ENCODE peak calls at places on chromosome 7, in five cellular contexts. Z is NCI-H1092; S is transverse colon; X is NCI-H2107; Y is activated CD8-positive, alpha-beta T cell treated with anti-CD3 and anti-CD28 coated beads for 36 hours. P is an unnamed sample.

GRCh38 chr7:24820730-24821044 is 63.4 kb upstream of the GSDME start:
- DNase-seq in Z (peak), X (no peak), S (no peak), Y (no peak), P (no peak)

GRCh38 chr7:138890782-138891445 is 90.3 kb downstream of the KIAA1549 start:
- DNase-seq in Z (peak), Y (no peak), X (no peak), S (no peak), P (no peak)

GRCh38 chr7:44216019-44216418 is 15.2 kb downstream of the YKT6 start:
- DNase-seq in Y (no peak), Z (peak), X (peak), S (no peak), P (no peak)

GRCh38 chr7:139582130-139582650 is 58.7 kb downstream of the CLEC2L start:
- DNase-seq in S (no peak), Z (no peak), Y (no peak), X (no peak), P (no peak)

GRCh38 chr7:2641406-2642393 is 9.9 kb downstream of the TTYH3 start:
- DNase-seq in X (peak), Z (no peak), S (peak), Y (no peak), P (peak)

GRCh38 chr7:105654994-105655900 is 74.0 kb upstream of the EFCAB10 start:
- DNase-seq in Z (peak), S (peak), Y (no peak), X (no peak), P (no peak)

GRCh38 chr7:7562736-7563135 is 3.9 kb upstream of the MIOS start:
- DNase-seq in Y (no peak), S (no peak), Z (no peak), X (no peak), P (no peak)

GRCh38 chr7:14590206-14590605 is 312.3 kb downstream of the DGKB start:
- DNase-seq in Z (no peak), X (no peak), Y (no peak), S (no peak), P (no peak)

P was measured in GM12865.